ENCODE peak calls at places on chromosomes 4 and X, in four cellular contexts. I is fibroblast of pulmonary artery, U is ovary, M is progenitor cell of endocrine pancreas. G is an unnamed sample.

GRCh38 chrX:27765718-27766117 is 42.1 kb upstream of the MAGEB10 start:
- DNase-seq in I (no peak), U (no peak), M (no peak), G (no peak)

GRCh38 chr4:24651266-24651665 is 66.9 kb upstream of the DHX15 start:
- DNase-seq in I (no peak), U (no peak), M (no peak), G (no peak)

GRCh38 chr4:120918788-120919187 is 3.7 kb downstream of the PRDM5 start:
- DNase-seq in I (peak; percentile 8), U (peak; percentile 31), M (no peak), G (no peak)

GRCh38 chr4:10212400-10212799 is 95.8 kb upstream of the WDR1 start:
- DNase-seq in I (no peak), U (no peak), M (no peak), G (no peak)

GRCh38 chrX:10677490-10677889 is 57.1 kb upstream of the MID1 start:
- DNase-seq in I (peak; percentile 0), U (no peak), M (no peak), G (no peak)

GRCh38 chr4:78954048-78954666 is 14.9 kb upstream of the PAQR3 start:
- DNase-seq in I (peak; percentile 18), U (no peak), M (no peak), G (no peak)

GRCh38 chrX:30689116-30689515 is 35.9 kb downstream of the GK start:
- DNase-seq in I (no peak), U (no peak), M (no peak), G (no peak)

GRCh38 chrX:44155126-44155525 is 181.9 kb upstream of the NDP start:
- DNase-seq in I (no peak), U (no peak), M (no peak), G (no peak)

GRCh38 chr4:170675568-170676262 is 586.0 kb upstream of the AADAT start:
- DNase-seq in I (peak; percentile 18), U (no peak), M (no peak), G (peak; percentile 61)

GRCh38 chr4:25658357-25658771 is 2.7 kb downstream of the SLC34A2 start:
- DNase-seq in I (no peak), U (no peak), M (no peak), G (no peak)

GRCh38 chrX:153414838-153415552 is 3.7 kb downstream of the ZFP92 start:
- DNase-seq in I (peak; percentile 18), U (no peak), M (no peak), G (peak; percentile 89)

GRCh38 chrX:14476169-14476568 is 53.2 kb upstream of the GLRA2 start:
- DNase-seq in I (no peak), U (no peak), M (no peak), G (no peak)

G was measured in amniotic epithelial cell.